ENCODE peak calls at places on chromosomes 2 and 18, in four cellular contexts. I is neural progenitor cell, K is mammary epithelial cell, Y is GM23338. W is an unnamed sample.

GRCh38 chr2:54457326-54458023 is 1.3 kb downstream of the SPTBN1 start:
- DNase-seq in Y (peak; percentile 78), I (peak; percentile 69), K (peak; percentile 39), W (peak; percentile 27)

GRCh38 chr2:160614391-160614790 is 120.8 kb upstream of the RBMS1 start:
- DNase-seq in K (no peak), Y (no peak), I (no peak), W (no peak)

GRCh38 chr2:109402980-109403840 is 210.6 kb downstream of the SEPTIN10 start:
- DNase-seq in K (no peak), I (no peak), Y (no peak), W (no peak)

GRCh38 chr2:1728821-1729220 is 15.5 kb downstream of the PXDN start:
- DNase-seq in Y (peak; percentile 79), I (peak; percentile 67), K (no peak), W (peak; percentile 18)

GRCh38 chr18:48137354-48138208 is 207.1 kb upstream of the SMAD2 start:
- DNase-seq in Y (peak; percentile 9), I (no peak), K (no peak), W (peak; percentile 42)

GRCh38 chr18:73980289-73980979 is 167.2 kb downstream of the FBXO15 start:
- DNase-seq in I (peak; percentile 48), Y (peak; percentile 66), K (peak; percentile 23), W (no peak)

GRCh38 chr2:190499976-190500588 is 34.4 kb downstream of the NEMP2 start:
- DNase-seq in Y (peak; percentile 31), K (no peak), I (no peak), W (no peak)

GRCh38 chr2:198054299-198054698 is 249.9 kb downstream of the PLCL1 start:
- DNase-seq in K (peak; percentile 3), Y (peak; percentile 74), I (peak; percentile 53), W (peak; percentile 23)

GRCh38 chr2:105834931-105835330 is 90.2 kb downstream of the NCK2 start:
- DNase-seq in K (no peak), Y (no peak), I (no peak), W (no peak)

GRCh38 chr18:1002653-1003178 is 98.0 kb downstream of the ADCYAP1 start:
- DNase-seq in Y (no peak), I (no peak), K (peak; percentile 20), W (no peak)

GRCh38 chr18:61851279-61851678 is 41.5 kb downstream of the RNF152 start:
- DNase-seq in I (no peak), K (no peak), Y (no peak), W (no peak)

GRCh38 chr2:241454837-241455485 is 53.4 kb downstream of the STK25 start:
- DNase-seq in Y (no peak), I (no peak), K (no peak), W (no peak)

GRCh38 chr2:16072638-16073290 is 132.4 kb downstream of the MYCN start:
- DNase-seq in I (no peak), K (no peak), Y (no peak), W (no peak)

GRCh38 chr2:16071865-16072637 is 131.7 kb downstream of the MYCN start:
- DNase-seq in Y (no peak), I (no peak), K (no peak), W (no peak)

GRCh38 chr2:16073921-16074425 is 133.6 kb downstream of the MYCN start:
- DNase-seq in Y (no peak), K (no peak), I (no peak), W (no peak)

GRCh38 chr2:16075045-16076012 is 135.0 kb downstream of the MYCN start:
- DNase-seq in Y (no peak), I (no peak), K (no peak), W (no peak)

GRCh38 chr2:16073471-16073870 is 133.1 kb downstream of the MYCN start:
- DNase-seq in I (no peak), Y (no peak), K (no peak), W (no peak)
- TF ChIP-seq EZH2 in I (no peak), Y (no peak), K (no peak), W (no peak)

GRCh38 chr18:13217971-13218375 is 587 bp upstream of the LDLRAD4 start:
- DNase-seq in I (peak; percentile 49), K (no peak), Y (peak; percentile 48), W (peak; percentile 45)
- TF ChIP-seq EZH2 in I (no peak), K (peak; percentile 16), Y (peak; percentile 24), W (no peak)

GRCh38 chr2:29075894-29076700 is 1.8 kb upstream of the PCARE start:
- DNase-seq in Y (no peak), K (no peak), I (peak; percentile 29), W (no peak)

GRCh38 chr2:29082804-29083495 is 8.6 kb upstream of the PCARE start:
- DNase-seq in I (no peak), K (no peak), Y (no peak), W (no peak)

GRCh38 chr2:29080886-29081743 is 6.8 kb upstream of the PCARE start:
- DNase-seq in K (peak; percentile 32), I (no peak), Y (no peak), W (no peak)

GRCh38 chr2:29084561-29084960 is 10.2 kb upstream of the PCARE start:
- DNase-seq in K (no peak), Y (no peak), I (no peak), W (no peak)

DNA sequence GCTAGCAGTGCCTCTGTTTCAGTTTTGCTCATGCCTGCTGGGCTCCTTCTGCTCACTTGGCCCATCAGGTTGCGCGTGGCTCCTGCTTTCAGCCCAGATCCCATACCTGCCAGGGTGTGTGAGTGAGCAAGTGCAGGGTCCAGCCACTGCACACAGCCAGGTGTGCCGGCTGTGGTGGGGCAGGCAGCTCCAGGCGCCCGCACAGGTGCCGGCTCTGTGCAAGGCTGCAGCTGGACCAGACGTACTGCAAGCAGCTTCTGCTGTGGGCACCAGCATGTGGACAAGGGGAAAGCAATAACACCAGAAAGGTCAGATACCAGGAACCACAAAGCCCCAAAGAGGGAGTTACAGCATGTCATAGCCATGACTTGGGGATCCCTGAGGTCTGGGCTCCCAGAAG is 5.6 kb upstream of the PCARE start:
- DNase-seq in I (no peak), Y (no peak), K (no peak), W (no peak)
- TF ChIP-seq EZH2 in I (no peak), Y (no peak), K (no peak), W (no peak)

DNA sequence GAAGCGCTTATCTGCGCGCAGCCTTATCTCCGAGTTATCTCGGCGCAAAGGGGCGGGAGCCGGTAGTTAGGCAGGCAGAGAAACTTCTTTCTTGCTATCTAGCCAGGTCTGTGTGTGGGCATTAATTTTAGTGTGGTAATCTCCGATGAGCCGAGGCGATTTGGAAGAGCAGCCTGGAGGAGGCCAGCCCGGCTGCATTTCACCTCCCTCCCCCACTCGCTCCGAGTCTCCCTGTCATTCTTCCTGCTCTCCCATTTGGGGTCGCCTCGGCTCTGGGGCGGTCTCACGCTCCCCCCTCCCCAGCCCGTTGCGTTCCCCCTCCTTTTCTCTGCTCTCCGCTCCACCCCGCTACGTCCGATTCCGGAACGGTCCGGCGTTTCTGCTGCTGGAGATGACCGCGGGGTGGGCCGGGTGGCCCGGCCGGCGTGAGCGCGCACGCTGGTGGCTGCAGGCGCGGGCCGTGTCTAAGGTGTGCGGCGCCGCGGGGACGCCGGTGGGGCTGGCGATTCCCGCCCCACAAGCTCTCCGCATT is 566 bp downstream of the GATA6 start:
- DNase-seq in I (no peak), Y (peak; percentile 67), K (no peak), W (no peak)
- TF ChIP-seq EZH2 in I (peak; percentile 92), Y (peak; percentile 96), K (no peak), W (no peak)

GRCh38 chr2:232486558-232487384 is 863 bp downstream of the ECEL1 start:
- DNase-seq in I (no peak), K (no peak), Y (peak; percentile 36), W (no peak)

GRCh38 chr2:232485757-232486557 is 1.7 kb downstream of the ECEL1 start:
- DNase-seq in Y (peak; percentile 55), K (no peak), I (peak; percentile 63), W (no peak)

GRCh38 chr2:232488721-232489300 is 1.2 kb upstream of the ECEL1 start:
- DNase-seq in I (no peak), K (no peak), Y (no peak), W (no peak)

GRCh38 chr2:232488097-232488711 is 570 bp upstream of the ECEL1 start:
- DNase-seq in Y (peak; percentile 77), K (no peak), I (peak; percentile 70), W (no peak)

DNA sequence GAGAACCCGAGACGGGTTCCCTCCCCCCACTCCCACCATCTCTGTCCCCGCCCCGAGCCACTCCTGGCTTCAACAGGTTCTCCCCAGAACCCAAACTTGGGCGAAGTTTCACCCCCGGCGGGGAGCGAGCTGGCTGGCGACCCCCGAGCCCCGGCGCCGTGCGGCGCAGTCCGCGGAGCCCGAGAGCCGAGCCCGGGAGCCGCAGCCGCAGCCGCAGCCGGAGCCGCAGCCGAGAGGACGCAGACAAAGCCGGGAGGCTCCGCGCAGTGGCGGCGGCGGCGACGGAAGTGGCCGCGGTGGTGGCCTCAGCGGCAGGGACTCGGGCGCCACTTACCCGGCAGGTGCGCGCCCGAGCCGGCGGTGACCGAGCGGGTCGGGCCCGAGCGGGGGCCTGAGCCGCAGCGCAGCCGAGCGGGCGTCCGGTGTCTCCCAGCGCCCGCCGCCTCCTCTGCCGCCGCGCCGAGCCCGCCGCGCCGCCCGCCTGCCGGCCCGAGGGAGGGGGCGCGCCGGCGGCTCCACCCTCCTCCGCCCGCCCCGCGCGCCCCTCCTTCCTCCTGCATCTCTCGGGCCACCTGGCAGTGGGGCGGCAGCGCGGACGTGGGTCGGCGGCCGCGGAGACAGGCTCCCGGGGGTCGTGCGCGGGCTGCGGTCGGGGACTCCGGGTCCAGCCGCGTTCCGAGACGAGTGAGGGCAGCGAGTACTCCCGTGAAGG is at the start of gene ECEL1:
- DNase-seq in I (peak; percentile 78), Y (peak; percentile 66), K (no peak), W (no peak)
- TF ChIP-seq EZH2 in I (peak; percentile 66), Y (peak; percentile 1), K (no peak), W (no peak)

DNA sequence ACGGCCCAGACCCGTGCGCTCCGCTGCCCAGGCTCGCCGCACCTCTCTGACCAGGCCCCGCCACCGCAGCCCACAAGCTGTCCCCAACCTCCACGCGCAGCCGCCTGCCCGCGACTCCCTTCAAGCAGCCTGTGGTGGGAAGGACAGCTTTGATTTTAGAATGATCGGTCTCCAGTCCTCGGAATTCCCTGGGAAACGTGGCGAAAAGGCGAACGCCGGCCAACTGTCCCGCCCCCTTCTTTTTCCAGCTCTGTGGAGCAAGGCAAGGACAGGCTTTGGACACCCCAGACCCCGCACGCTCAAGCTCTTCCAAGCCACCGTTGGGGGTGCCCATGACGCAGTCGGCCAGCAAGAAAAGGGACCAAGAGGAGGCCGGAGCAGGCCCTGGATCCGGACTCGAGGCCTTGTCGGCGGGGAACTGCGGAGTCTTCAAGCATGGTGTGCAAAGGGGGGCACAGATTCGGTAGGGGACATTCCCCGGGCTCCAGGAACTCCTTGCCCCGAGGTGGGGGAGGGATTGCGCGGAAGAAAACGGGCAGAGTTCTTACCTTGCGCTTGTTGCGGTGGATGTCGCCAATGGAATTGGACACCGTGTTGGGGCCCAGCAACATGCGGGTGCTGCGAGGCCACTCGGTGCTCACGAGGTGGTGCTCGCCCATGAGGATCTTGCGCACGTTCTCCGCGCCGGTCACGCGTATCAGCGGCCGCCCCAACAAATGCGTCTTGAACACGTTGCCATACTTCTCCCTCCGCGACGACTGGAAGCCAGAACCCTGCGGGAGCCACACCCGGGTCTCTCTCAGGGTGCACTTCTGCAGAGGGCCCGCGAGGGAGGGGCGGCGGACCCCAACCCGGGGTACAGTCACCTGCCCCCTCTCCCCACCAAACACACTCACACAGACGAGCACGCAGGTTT is 4.0 kb downstream of the CYP26B1 start:
- DNase-seq in K (no peak), I (peak; percentile 56), Y (peak; percentile 42), W (no peak)
- TF ChIP-seq EZH2 in K (no peak), I (peak; percentile 74), Y (peak; percentile 94), W (no peak)

W was measured in DND-41.